ENCODE peak calls at places on chromosomes 13 and 19, in six cellular contexts. K is trophoblast cell, O is H9, B is IMR-90, G is neuronal stem cell, C is H1. M is an unnamed sample.

GRCh38 chr13:26255717-26256277 is 1.9 kb downstream of the CDK8 start:
- DNase-seq in C (no peak), B (peak; percentile 4), O (no peak), G (no peak), K (no peak), M (peak; percentile 26)

GRCh38 chr13:44271031-44271433 is 102.6 kb upstream of the SERP2 start:
- DNase-seq in C (no peak), O (no peak), K (no peak), G (no peak), B (peak; percentile 85), M (peak; percentile 90)

GRCh38 chr13:110696776-110697175 is 9.1 kb downstream of the CARS2 start:
- DNase-seq in O (no peak), K (no peak), G (no peak), B (no peak), C (no peak), M (no peak)

GRCh38 chr19:38617764-38618589 is at the start of gene MAP4K1:
- DNase-seq in O (no peak), C (no peak), G (no peak), K (no peak), B (no peak), M (no peak)

GRCh38 chr13:80010846-80011245 is 330.1 kb downstream of the SPRY2 start:
- DNase-seq in G (no peak), C (no peak), B (no peak), K (no peak), O (no peak), M (no peak)

GRCh38 chr13:97280478-97280877 is 58.3 kb downstream of the MBNL2 start:
- DNase-seq in C (no peak), G (no peak), O (no peak), K (no peak), B (no peak), M (no peak)

GRCh38 chr13:112220296-112220875 is 153.4 kb downstream of the SOX1 start:
- DNase-seq in O (no peak), K (no peak), B (no peak), C (no peak), G (no peak), M (no peak)

GRCh38 chr19:1217366-1217765 is 11.8 kb downstream of the STK11 start:
- DNase-seq in C (peak; percentile 57), G (no peak), K (no peak), B (no peak), O (no peak), M (no peak)

GRCh38 chr13:72504026-72504925 is 223.2 kb downstream of the MZT1 start:
- DNase-seq in K (no peak), G (no peak), B (no peak), C (no peak), O (no peak), M (no peak)

GRCh38 chr13:44854264-44855060 is 134.8 kb downstream of the NUFIP1 start:
- DNase-seq in K (no peak), C (no peak), O (no peak), B (peak; percentile 11), G (no peak), M (no peak)

GRCh38 chr13:64680739-64681138 is 2549.4 kb downstream of the PCDH9 start:
- DNase-seq in K (no peak), B (no peak), O (no peak), C (no peak), G (no peak), M (no peak)

GRCh38 chr13:27969073-27969865 is at the start of gene CDX2:
- DNase-seq in G (no peak), K (no peak), C (no peak), O (peak; percentile 83), B (no peak), M (peak; percentile 83)

GRCh38 chr13:107712145-107712544 is 503.2 kb downstream of the LIG4 start:
- DNase-seq in B (no peak), G (no peak), K (no peak), O (no peak), C (no peak), M (peak; percentile 22)

GRCh38 chr13:106376411-106377112 is 158.9 kb downstream of the EFNB2 start:
- DNase-seq in B (peak; percentile 95), O (no peak), G (no peak), C (no peak), K (peak; percentile 43), M (peak; percentile 90)
- H3K18ac ChIP-seq in B (peak overlapping the region; percentile 63), O (no peak overlapping the region), G (peak overlapping the region; percentile 7), C (no peak overlapping the region), K (no peak overlapping the region), M (peak overlapping the region; percentile 31)

GRCh38 chr19:35792312-35792711 is 16.9 kb downstream of the ARHGAP33 start:
- DNase-seq in B (no peak), G (no peak), C (no peak), K (no peak), O (no peak), M (no peak)
- H3K14ac ChIP-seq in B (no peak overlapping the region), G (no peak overlapping the region), C (no peak overlapping the region), K (no peak overlapping the region), O (no peak overlapping the region), M (no peak overlapping the region)

DNA sequence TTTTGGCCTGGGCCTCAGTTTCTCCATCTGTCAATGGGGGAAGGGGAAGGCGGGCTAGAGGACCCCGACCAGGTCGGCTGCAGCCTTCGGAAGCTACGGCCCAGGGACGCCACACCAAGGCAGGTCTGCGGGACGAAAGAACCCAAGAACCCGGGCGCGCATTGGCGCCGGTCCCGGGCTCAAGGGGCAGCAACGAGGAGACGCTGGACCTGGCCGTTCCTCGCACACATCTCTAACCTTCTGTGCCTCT is 739 bp upstream of the ILF3 start:
- DNase-seq in G (no peak), K (no peak), B (no peak), O (no peak), C (no peak), M (no peak)
- H3K18ac ChIP-seq in G (peak overlapping the region; percentile 92), K (peak overlapping the region; percentile 94), B (peak overlapping the region; percentile 24), O (peak overlapping the region; percentile 97), C (peak overlapping the region; percentile 84), M (peak overlapping the region; percentile 93)

GRCh38 chr19:3468211-3468610 is 12.1 kb downstream of the SMIM24 start:
- DNase-seq in B (no peak), K (no peak), O (no peak), C (no peak), G (no peak), M (no peak)
- H3K14ac ChIP-seq in B (no peak overlapping the region), K (no peak overlapping the region), O (no peak overlapping the region), C (no peak overlapping the region), G (no peak overlapping the region), M (no peak overlapping the region)

GRCh38 chr13:93965587-93965986 is 513.9 kb downstream of the DCT start:
- DNase-seq in C (no peak), K (no peak), O (no peak), G (no peak), B (no peak), M (no peak)
- H3K18ac ChIP-seq in C (no peak overlapping the region), K (no peak overlapping the region), O (no peak overlapping the region), G (no peak overlapping the region), B (no peak overlapping the region), M (peak overlapping the region; percentile 24)

GRCh38 chr19:51293571-51294210 is 17.8 kb upstream of the IGLON5 start:
- DNase-seq in K (no peak), G (no peak), C (peak; percentile 48), B (no peak), O (peak; percentile 61), M (no peak)
- H3K14ac ChIP-seq in K (no peak overlapping the region), G (no peak overlapping the region), C (no peak overlapping the region), B (no peak overlapping the region), O (peak overlapping the region; percentile 53), M (no peak overlapping the region)